ENCODE peak calls at places on chromosomes 1 and 21, in ten cellular contexts. K is Right ventricle myocardium superior, A is mucosa of descending colon, U is aorta, D is glutamatergic neuron, F is SJSA1, P is IMR-90, G is H4, X is stomach, B is dermis blood vessel endothelial cell. W is an unnamed sample.

GRCh38 chr1:37471345-37472231 is 2.8 kb upstream of the ZC3H12A start:
- DNase-seq in F (peak; percentile 92), B (peak; percentile 93), U (peak; percentile 93), X (peak; percentile 80), D (no peak), P (peak; percentile 90), G (peak; percentile 94), A (peak; percentile 87), K (peak; percentile 81), W (peak; percentile 94)

GRCh38 chr1:26789612-26789865 is 1.8 kb downstream of the PIGV start:
- DNase-seq in D (no peak), B (no peak), U (no peak), X (no peak), K (no peak), G (no peak), F (no peak), P (no peak), A (no peak), W (no peak)

GRCh38 chr1:33137800-33138199 is 44.0 kb downstream of the TRIM62 start:
- DNase-seq in D (peak; percentile 82), A (no peak), P (peak; percentile 27), X (peak; percentile 32), U (no peak), B (peak; percentile 68), G (no peak), F (peak; percentile 59), K (no peak), W (no peak)

GRCh38 chr1:36464605-36465393 is 615 bp upstream of the MRPS15 start:
- DNase-seq in P (peak; percentile 15), G (no peak), K (no peak), F (no peak), D (no peak), X (no peak), B (no peak), U (no peak), A (no peak), W (peak; percentile 18)

GRCh38 chr21:39176312-39176711 is 6.9 kb downstream of the PSMG1 start:
- DNase-seq in X (no peak), A (no peak), D (no peak), U (no peak), G (no peak), P (peak; percentile 48), K (no peak), F (no peak), B (no peak), W (no peak)

GRCh38 chr1:204093756-204094155 is 20.8 kb downstream of the SOX13 start:
- DNase-seq in F (no peak), G (no peak), K (no peak), B (no peak), P (no peak), A (no peak), U (no peak), D (no peak), X (no peak), W (no peak)

GRCh38 chr1:154881820-154882535 is 11.9 kb upstream of the KCNN3 start:
- DNase-seq in F (no peak), B (no peak), G (no peak), D (no peak), P (no peak), K (no peak), X (no peak), U (no peak), A (no peak), W (no peak)

GRCh38 chr21:24225432-24225831 is 1381.8 kb downstream of the MRPL39 start:
- DNase-seq in P (peak; percentile 87), U (no peak), D (no peak), B (no peak), F (no peak), X (no peak), G (peak; percentile 39), A (no peak), K (no peak), W (no peak)

GRCh38 chr1:84344286-84344685 is 42.8 kb downstream of the SAMD13 start:
- DNase-seq in A (no peak), U (no peak), B (no peak), X (no peak), D (no peak), F (no peak), G (no peak), K (no peak), P (peak; percentile 78), W (no peak)

GRCh38 chr1:167791281-167792209 is 69.8 kb downstream of the MPZL1 start:
- DNase-seq in A (no peak), X (peak; percentile 29), B (no peak), D (no peak), K (no peak), G (no peak), F (no peak), P (peak; percentile 99), U (no peak), W (no peak)

GRCh38 chr1:93681549-93682412 is at the start of gene BCAR3:
- DNase-seq in F (peak; percentile 79), G (no peak), X (peak; percentile 74), B (peak; percentile 80), U (peak; percentile 90), K (peak; percentile 87), D (peak; percentile 80), P (peak; percentile 73), A (peak; percentile 80), W (peak; percentile 64)

GRCh38 chr1:30507391-30508174 is 215.8 kb downstream of the MATN1 start:
- DNase-seq in D (no peak), P (no peak), A (no peak), X (peak; percentile 22), F (peak; percentile 30), U (no peak), B (no peak), K (no peak), G (no peak), W (no peak)

GRCh38 chr1:9242338-9242969 is 7.9 kb downstream of the H6PD start:
- DNase-seq in B (no peak), A (peak; percentile 58), P (no peak), G (peak; percentile 26), K (peak; percentile 91), D (no peak), X (peak; percentile 91), U (peak; percentile 88), F (no peak), W (peak; percentile 73)

GRCh38 chr1:98323906-98324358 is 337.6 kb upstream of the SNX7 start:
- DNase-seq in U (peak; percentile 73), K (no peak), P (peak; percentile 96), D (no peak), B (peak; percentile 92), A (no peak), G (peak; percentile 97), X (peak; percentile 49), F (peak; percentile 93), W (peak; percentile 86)

GRCh38 chr21:42395302-42395701 is 550 bp downstream of the TMPRSS3 start:
- DNase-seq in D (no peak), K (no peak), U (peak; percentile 10), A (peak; percentile 12), G (no peak), P (no peak), B (no peak), F (no peak), X (no peak), W (no peak)

GRCh38 chr1:232252719-232253118 is 377.2 kb downstream of the SIPA1L2 start:
- DNase-seq in X (no peak), U (no peak), A (no peak), P (no peak), G (no peak), K (no peak), D (no peak), F (no peak), B (no peak), W (no peak)

GRCh38 chr1:40980453-40981121 is 1.1 kb downstream of the CTPS1 start:
- DNase-seq in U (peak; percentile 78), K (peak; percentile 44), X (peak; percentile 30), A (peak; percentile 64), B (peak; percentile 46), P (peak; percentile 50), G (peak; percentile 26), D (peak; percentile 31), F (no peak), W (peak; percentile 27)

GRCh38 chr1:157114183-157115121 is 14.8 kb upstream of the ETV3L start:
- DNase-seq in P (no peak), F (peak; percentile 25), B (no peak), A (no peak), K (no peak), U (peak; percentile 33), D (no peak), X (no peak), G (no peak), W (no peak)

GRCh38 chr1:43935711-43936427 is 2.3 kb downstream of the ARTN start:
- DNase-seq in F (no peak), P (no peak), A (peak; percentile 82), K (no peak), D (no peak), G (no peak), X (peak; percentile 48), U (peak; percentile 78), B (no peak), W (no peak)

GRCh38 chr21:44653656-44654575 is 543 bp downstream of the KRTAP12-4 start:
- DNase-seq in X (no peak), B (no peak), A (no peak), U (no peak), P (no peak), D (no peak), K (no peak), G (no peak), F (no peak), W (no peak)

GRCh38 chr1:171298696-171299095 is 15.3 kb upstream of the FMO4 start:
- DNase-seq in F (no peak), A (no peak), G (no peak), X (no peak), U (no peak), D (no peak), B (no peak), P (no peak), K (no peak), W (no peak)

GRCh38 chr1:156709743-156710489 is 4.5 kb upstream of the CRABP2 start:
- DNase-seq in B (peak; percentile 40), D (no peak), P (peak; percentile 62), X (peak; percentile 81), K (peak; percentile 76), F (peak; percentile 65), A (peak; percentile 75), U (peak; percentile 92), G (peak; percentile 76), W (peak; percentile 47)

GRCh38 chr1:94055459-94056122 is 65.4 kb downstream of the ABCA4 start:
- DNase-seq in B (peak; percentile 51), X (no peak), K (no peak), F (no peak), D (no peak), P (no peak), A (no peak), U (no peak), G (no peak), W (no peak)

GRCh38 chr1:220198186-220199005 is 73.9 kb downstream of the RAB3GAP2 start:
- DNase-seq in U (no peak), F (no peak), G (no peak), B (peak; percentile 19), A (no peak), K (no peak), D (no peak), X (no peak), P (peak; percentile 14), W (no peak)

GRCh38 chr1:43634729-43635128 is 15.2 kb upstream of the KDM4A start:
- DNase-seq in A (no peak), U (no peak), P (no peak), X (no peak), G (no peak), D (no peak), K (no peak), F (no peak), B (no peak), W (no peak)

W was measured in small intestine.